ENCODE peak calls at places on chromosomes 11 and 22, in seven cellular contexts. One of them, this sample, is unnamed.
A peak's percentile ranks its signal among the peaks of the same experiment; 100 is the strongest.

GRCh38 chr22:37182101-37182948 is 5.7 kb downstream of the C1QTNF6 start:
- DNase-seq in T-helper 2 cell: no peak
- DNase-seq in SHP77 treated with DMSO at 0.1 percent for 48 hours: no peak
- DNase-seq in activated T-cell treated with anti-CD3 and anti-CD28 coated beads for 1 hour: no peak
- DNase-seq in activated CD4-positive, CD25-positive, alpha-beta regulatory T cell treated with anti-CD3 and anti-CD28 coated beads, Interleukin-2, amount 50 U/mL, for 72 hours: no peak
- DNase-seq in T-cell: no peak
- DNase-seq in GM23248: no peak
- DNase-seq in this sample: no peak

GRCh38 chr11:62775646-62776045 is 4.5 kb downstream of the TAF6L start:
- DNase-seq in GM23248: no peak
- DNase-seq in T-helper 2 cell: no peak
- DNase-seq in activated CD4-positive, CD25-positive, alpha-beta regulatory T cell treated with anti-CD3 and anti-CD28 coated beads, Interleukin-2, amount 50 U/mL, for 72 hours: no peak
- DNase-seq in activated T-cell treated with anti-CD3 and anti-CD28 coated beads for 1 hour: no peak
- DNase-seq in SHP77 treated with DMSO at 0.1 percent for 48 hours: no peak
- DNase-seq in T-cell: no peak
- DNase-seq in this sample: no peak

GRCh38 chr11:9726313-9727022 is 62.6 kb downstream of the SWAP70 start:
- DNase-seq in SHP77 treated with DMSO at 0.1 percent for 48 hours: no peak
- DNase-seq in T-cell: no peak
- DNase-seq in GM23248: peak; percentile 81
- DNase-seq in activated CD4-positive, CD25-positive, alpha-beta regulatory T cell treated with anti-CD3 and anti-CD28 coated beads, Interleukin-2, amount 50 U/mL, for 72 hours: no peak
- DNase-seq in T-helper 2 cell: no peak
- DNase-seq in activated T-cell treated with anti-CD3 and anti-CD28 coated beads for 1 hour: no peak
- DNase-seq in this sample: peak; percentile 26

GRCh38 chr11:59767212-59767611 is 12.0 kb downstream of the STX3 start:
- DNase-seq in activated CD4-positive, CD25-positive, alpha-beta regulatory T cell treated with anti-CD3 and anti-CD28 coated beads, Interleukin-2, amount 50 U/mL, for 72 hours: no peak
- DNase-seq in SHP77 treated with DMSO at 0.1 percent for 48 hours: no peak
- DNase-seq in GM23248: no peak
- DNase-seq in activated T-cell treated with anti-CD3 and anti-CD28 coated beads for 1 hour: no peak
- DNase-seq in T-helper 2 cell: peak; percentile 28
- DNase-seq in T-cell: no peak
- DNase-seq in this sample: no peak

GRCh38 chr22:30591191-30591587 is 521 bp downstream of the PES1 start:
- DNase-seq in T-helper 2 cell: no peak
- DNase-seq in activated CD4-positive, CD25-positive, alpha-beta regulatory T cell treated with anti-CD3 and anti-CD28 coated beads, Interleukin-2, amount 50 U/mL, for 72 hours: no peak
- DNase-seq in activated T-cell treated with anti-CD3 and anti-CD28 coated beads for 1 hour: no peak
- DNase-seq in GM23248: peak; percentile 82
- DNase-seq in T-cell: no peak
- DNase-seq in SHP77 treated with DMSO at 0.1 percent for 48 hours: no peak
- DNase-seq in this sample: no peak

GRCh38 chr22:38601221-38601764 is 31.3 kb upstream of the DMC1 start:
- DNase-seq in T-helper 2 cell: no peak
- DNase-seq in SHP77 treated with DMSO at 0.1 percent for 48 hours: no peak
- DNase-seq in activated CD4-positive, CD25-positive, alpha-beta regulatory T cell treated with anti-CD3 and anti-CD28 coated beads, Interleukin-2, amount 50 U/mL, for 72 hours: no peak
- DNase-seq in activated T-cell treated with anti-CD3 and anti-CD28 coated beads for 1 hour: no peak
- DNase-seq in T-cell: no peak
- DNase-seq in GM23248: no peak
- DNase-seq in this sample: no peak

GRCh38 chr11:134584706-134585445 is 172.8 kb upstream of the B3GAT1 start:
- DNase-seq in activated CD4-positive, CD25-positive, alpha-beta regulatory T cell treated with anti-CD3 and anti-CD28 coated beads, Interleukin-2, amount 50 U/mL, for 72 hours: no peak
- DNase-seq in SHP77 treated with DMSO at 0.1 percent for 48 hours: no peak
- DNase-seq in T-cell: no peak
- DNase-seq in GM23248: no peak
- DNase-seq in T-helper 2 cell: no peak
- DNase-seq in activated T-cell treated with anti-CD3 and anti-CD28 coated beads for 1 hour: no peak
- DNase-seq in this sample: no peak

GRCh38 chr11:16941935-16942334 is 72.3 kb downstream of the PLEKHA7 start:
- DNase-seq in activated T-cell treated with anti-CD3 and anti-CD28 coated beads for 1 hour: no peak
- DNase-seq in T-helper 2 cell: no peak
- DNase-seq in activated CD4-positive, CD25-positive, alpha-beta regulatory T cell treated with anti-CD3 and anti-CD28 coated beads, Interleukin-2, amount 50 U/mL, for 72 hours: no peak
- DNase-seq in GM23248: no peak
- DNase-seq in SHP77 treated with DMSO at 0.1 percent for 48 hours: no peak
- DNase-seq in T-cell: no peak
- DNase-seq in this sample: no peak

GRCh38 chr11:96465537-96465936 is 75.7 kb downstream of the JRKL start:
- DNase-seq in T-cell: no peak
- DNase-seq in activated CD4-positive, CD25-positive, alpha-beta regulatory T cell treated with anti-CD3 and anti-CD28 coated beads, Interleukin-2, amount 50 U/mL, for 72 hours: no peak
- DNase-seq in T-helper 2 cell: no peak
- DNase-seq in SHP77 treated with DMSO at 0.1 percent for 48 hours: no peak
- DNase-seq in GM23248: no peak
- DNase-seq in activated T-cell treated with anti-CD3 and anti-CD28 coated beads for 1 hour: no peak
- DNase-seq in this sample: no peak

GRCh38 chr11:60775420-60775961 is 9.6 kb upstream of the MS4A10 start:
- DNase-seq in T-helper 2 cell: peak; percentile 48
- DNase-seq in activated T-cell treated with anti-CD3 and anti-CD28 coated beads for 1 hour: peak; percentile 68
- DNase-seq in GM23248: peak; percentile 84
- DNase-seq in T-cell: peak; percentile 61
- DNase-seq in activated CD4-positive, CD25-positive, alpha-beta regulatory T cell treated with anti-CD3 and anti-CD28 coated beads, Interleukin-2, amount 50 U/mL, for 72 hours: peak; percentile 79
- DNase-seq in SHP77 treated with DMSO at 0.1 percent for 48 hours: no peak
- DNase-seq in this sample: peak; percentile 82

GRCh38 chr22:49301398-49302149 is 526.1 kb downstream of the BRD1 start:
- DNase-seq in activated CD4-positive, CD25-positive, alpha-beta regulatory T cell treated with anti-CD3 and anti-CD28 coated beads, Interleukin-2, amount 50 U/mL, for 72 hours: peak; percentile 26
- DNase-seq in GM23248: no peak
- DNase-seq in SHP77 treated with DMSO at 0.1 percent for 48 hours: no peak
- DNase-seq in T-cell: no peak
- DNase-seq in activated T-cell treated with anti-CD3 and anti-CD28 coated beads for 1 hour: no peak
- DNase-seq in T-helper 2 cell: no peak
- DNase-seq in this sample: no peak

GRCh38 chr11:78256962-78257361 is 68.2 kb downstream of the USP35 start:
- DNase-seq in activated CD4-positive, CD25-positive, alpha-beta regulatory T cell treated with anti-CD3 and anti-CD28 coated beads, Interleukin-2, amount 50 U/mL, for 72 hours: no peak
- DNase-seq in SHP77 treated with DMSO at 0.1 percent for 48 hours: no peak
- DNase-seq in T-helper 2 cell: no peak
- DNase-seq in activated T-cell treated with anti-CD3 and anti-CD28 coated beads for 1 hour: no peak
- DNase-seq in GM23248: peak; percentile 91
- DNase-seq in T-cell: no peak
- DNase-seq in this sample: no peak

GRCh38 chr22:45212306-45212709 is 28.4 kb downstream of the KIAA0930 start:
- DNase-seq in GM23248: peak; percentile 97
- DNase-seq in T-helper 2 cell: no peak
- DNase-seq in T-cell: no peak
- DNase-seq in SHP77 treated with DMSO at 0.1 percent for 48 hours: peak; percentile 34
- DNase-seq in activated T-cell treated with anti-CD3 and anti-CD28 coated beads for 1 hour: no peak
- DNase-seq in activated CD4-positive, CD25-positive, alpha-beta regulatory T cell treated with anti-CD3 and anti-CD28 coated beads, Interleukin-2, amount 50 U/mL, for 72 hours: no peak
- DNase-seq in this sample: no peak

GRCh38 chr11:130246719-130247118 is 68.0 kb downstream of the ZBTB44 start:
- DNase-seq in activated T-cell treated with anti-CD3 and anti-CD28 coated beads for 1 hour: no peak
- DNase-seq in GM23248: peak; percentile 61
- DNase-seq in T-helper 2 cell: no peak
- DNase-seq in SHP77 treated with DMSO at 0.1 percent for 48 hours: no peak
- DNase-seq in activated CD4-positive, CD25-positive, alpha-beta regulatory T cell treated with anti-CD3 and anti-CD28 coated beads, Interleukin-2, amount 50 U/mL, for 72 hours: no peak
- DNase-seq in T-cell: no peak
- DNase-seq in this sample: no peak

GRCh38 chr11:69339916-69340565 is 46.1 kb downstream of the MYEOV start:
- DNase-seq in activated T-cell treated with anti-CD3 and anti-CD28 coated beads for 1 hour: no peak
- DNase-seq in GM23248: no peak
- DNase-seq in T-cell: no peak
- DNase-seq in SHP77 treated with DMSO at 0.1 percent for 48 hours: no peak
- DNase-seq in T-helper 2 cell: no peak
- DNase-seq in activated CD4-positive, CD25-positive, alpha-beta regulatory T cell treated with anti-CD3 and anti-CD28 coated beads, Interleukin-2, amount 50 U/mL, for 72 hours: no peak
- DNase-seq in this sample: no peak

GRCh38 chr22:36052505-36052941 is 23.9 kb upstream of the RBFOX2 start:
- DNase-seq in SHP77 treated with DMSO at 0.1 percent for 48 hours: no peak
- DNase-seq in activated CD4-positive, CD25-positive, alpha-beta regulatory T cell treated with anti-CD3 and anti-CD28 coated beads, Interleukin-2, amount 50 U/mL, for 72 hours: no peak
- DNase-seq in activated T-cell treated with anti-CD3 and anti-CD28 coated beads for 1 hour: no peak
- DNase-seq in T-helper 2 cell: no peak
- DNase-seq in T-cell: no peak
- DNase-seq in GM23248: peak; percentile 78
- DNase-seq in this sample: no peak

GRCh38 chr11:2396471-2396870 is 4.1 kb upstream of the TSSC4 start:
- DNase-seq in T-helper 2 cell: no peak
- DNase-seq in T-cell: no peak
- DNase-seq in GM23248: no peak
- DNase-seq in SHP77 treated with DMSO at 0.1 percent for 48 hours: no peak
- DNase-seq in activated T-cell treated with anti-CD3 and anti-CD28 coated beads for 1 hour: no peak
- DNase-seq in activated CD4-positive, CD25-positive, alpha-beta regulatory T cell treated with anti-CD3 and anti-CD28 coated beads, Interleukin-2, amount 50 U/mL, for 72 hours: no peak
- DNase-seq in this sample: no peak

GRCh38 chr11:57601297-57601696 is 3.8 kb downstream of the SERPING1 start:
- DNase-seq in SHP77 treated with DMSO at 0.1 percent for 48 hours: no peak
- DNase-seq in GM23248: no peak
- DNase-seq in T-helper 2 cell: no peak
- DNase-seq in T-cell: no peak
- DNase-seq in activated CD4-positive, CD25-positive, alpha-beta regulatory T cell treated with anti-CD3 and anti-CD28 coated beads, Interleukin-2, amount 50 U/mL, for 72 hours: no peak
- DNase-seq in activated T-cell treated with anti-CD3 and anti-CD28 coated beads for 1 hour: no peak
- DNase-seq in this sample: no peak

GRCh38 chr22:43514476-43515157 is 102.8 kb downstream of the MPPED1 start:
- DNase-seq in GM23248: no peak
- DNase-seq in T-helper 2 cell: no peak
- DNase-seq in activated CD4-positive, CD25-positive, alpha-beta regulatory T cell treated with anti-CD3 and anti-CD28 coated beads, Interleukin-2, amount 50 U/mL, for 72 hours: no peak
- DNase-seq in SHP77 treated with DMSO at 0.1 percent for 48 hours: no peak
- DNase-seq in T-cell: no peak
- DNase-seq in activated T-cell treated with anti-CD3 and anti-CD28 coated beads for 1 hour: no peak
- DNase-seq in this sample: no peak

GRCh38 chr11:16789061-16789415 is 50.6 kb downstream of the C11orf58 start:
- DNase-seq in activated T-cell treated with anti-CD3 and anti-CD28 coated beads for 1 hour: no peak
- DNase-seq in SHP77 treated with DMSO at 0.1 percent for 48 hours: no peak
- DNase-seq in T-cell: no peak
- DNase-seq in activated CD4-positive, CD25-positive, alpha-beta regulatory T cell treated with anti-CD3 and anti-CD28 coated beads, Interleukin-2, amount 50 U/mL, for 72 hours: no peak
- DNase-seq in T-helper 2 cell: no peak
- DNase-seq in GM23248: no peak
- DNase-seq in this sample: no peak

GRCh38 chr11:19101803-19102520 is 15.0 kb upstream of the ZDHHC13 start:
- DNase-seq in activated T-cell treated with anti-CD3 and anti-CD28 coated beads for 1 hour: no peak
- DNase-seq in SHP77 treated with DMSO at 0.1 percent for 48 hours: no peak
- DNase-seq in T-cell: no peak
- DNase-seq in T-helper 2 cell: no peak
- DNase-seq in GM23248: no peak
- DNase-seq in activated CD4-positive, CD25-positive, alpha-beta regulatory T cell treated with anti-CD3 and anti-CD28 coated beads, Interleukin-2, amount 50 U/mL, for 72 hours: no peak
- DNase-seq in this sample: no peak

GRCh38 chr11:76225122-76225584 is 18.9 kb upstream of the WNT11 start:
- DNase-seq in T-helper 2 cell: no peak
- DNase-seq in T-cell: no peak
- DNase-seq in activated CD4-positive, CD25-positive, alpha-beta regulatory T cell treated with anti-CD3 and anti-CD28 coated beads, Interleukin-2, amount 50 U/mL, for 72 hours: no peak
- DNase-seq in SHP77 treated with DMSO at 0.1 percent for 48 hours: no peak
- DNase-seq in GM23248: peak; percentile 23
- DNase-seq in activated T-cell treated with anti-CD3 and anti-CD28 coated beads for 1 hour: no peak
- DNase-seq in this sample: no peak

GRCh38 chr11:125170001-125170405 is 5.5 kb downstream of the PKNOX2 start:
- DNase-seq in activated CD4-positive, CD25-positive, alpha-beta regulatory T cell treated with anti-CD3 and anti-CD28 coated beads, Interleukin-2, amount 50 U/mL, for 72 hours: no peak
- DNase-seq in T-helper 2 cell: no peak
- DNase-seq in SHP77 treated with DMSO at 0.1 percent for 48 hours: no peak
- DNase-seq in T-cell: no peak
- DNase-seq in GM23248: no peak
- DNase-seq in activated T-cell treated with anti-CD3 and anti-CD28 coated beads for 1 hour: no peak
- DNase-seq in this sample: no peak

GRCh38 chr11:130051077-130051476 is 18.6 kb upstream of the APLP2 start:
- DNase-seq in T-cell: no peak
- DNase-seq in GM23248: peak; percentile 74
- DNase-seq in activated CD4-positive, CD25-positive, alpha-beta regulatory T cell treated with anti-CD3 and anti-CD28 coated beads, Interleukin-2, amount 50 U/mL, for 72 hours: no peak
- DNase-seq in T-helper 2 cell: no peak
- DNase-seq in activated T-cell treated with anti-CD3 and anti-CD28 coated beads for 1 hour: no peak
- DNase-seq in SHP77 treated with DMSO at 0.1 percent for 48 hours: no peak
- DNase-seq in this sample: no peak

GRCh38 chr11:19116315-19116970 is 525 bp upstream of the ZDHHC13 start:
- DNase-seq in T-cell: no peak
- DNase-seq in T-helper 2 cell: no peak
- DNase-seq in SHP77 treated with DMSO at 0.1 percent for 48 hours: no peak
- DNase-seq in GM23248: no peak
- DNase-seq in activated T-cell treated with anti-CD3 and anti-CD28 coated beads for 1 hour: no peak
- DNase-seq in activated CD4-positive, CD25-positive, alpha-beta regulatory T cell treated with anti-CD3 and anti-CD28 coated beads, Interleukin-2, amount 50 U/mL, for 72 hours: peak; percentile 32
- DNase-seq in this sample: no peak

GRCh38 chr11:47166368-47166767 is 10.3 kb downstream of the ARFGAP2 start:
- DNase-seq in activated T-cell treated with anti-CD3 and anti-CD28 coated beads for 1 hour: no peak
- DNase-seq in T-cell: no peak
- DNase-seq in SHP77 treated with DMSO at 0.1 percent for 48 hours: no peak
- DNase-seq in activated CD4-positive, CD25-positive, alpha-beta regulatory T cell treated with anti-CD3 and anti-CD28 coated beads, Interleukin-2, amount 50 U/mL, for 72 hours: no peak
- DNase-seq in GM23248: no peak
- DNase-seq in T-helper 2 cell: no peak
- DNase-seq in this sample: no peak

This sample was measured in dermis microvascular lymphatic vessel endothelial cell.